ENCODE peak calls at places on chromosome 18, in nine cellular contexts. E, D, J, U, S, F, A, C and W are unnamed samples.

GRCh38 chr18:35982404-35983114 is 10.1 kb downstream of the RMP24 start:
- DNase-seq in C (no peak), J (no peak), E (no peak), A (no peak), S (no peak), F (no peak), U (no peak), D (peak), W (no peak)

GRCh38 chr18:60377778-60378469 is 5.3 kb upstream of the MC4R start:
- DNase-seq in A (no peak), F (no peak), U (no peak), C (no peak), E (no peak), J (no peak), D (no peak), S (no peak), W (no peak)

GRCh38 chr18:35019929-35020328 is 21.3 kb upstream of the MAPRE2 start:
- DNase-seq in A (no peak), E (no peak), D (no peak), S (no peak), U (no peak), F (no peak), J (no peak), C (no peak), W (no peak)

GRCh38 chr18:59881728-59882685 is 17.8 kb upstream of the PMAIP1 start:
- DNase-seq in J (no peak), S (no peak), F (no peak), U (no peak), E (no peak), A (no peak), C (no peak), D (no peak), W (no peak)

GRCh38 chr18:40415224-40415791 is 1539.7 kb upstream of the PIK3C3 start:
- DNase-seq in F (no peak), A (no peak), U (no peak), D (no peak), C (no peak), J (no peak), S (no peak), E (no peak), W (no peak)

GRCh38 chr18:47912794-47913594 is 17.5 kb downstream of the SMAD2 start:
- DNase-seq in D (no peak), C (no peak), E (no peak), A (no peak), J (no peak), F (no peak), S (no peak), U (no peak), W (no peak)

GRCh38 chr18:7393080-7393479 is 162.2 kb downstream of the LRRC30 start:
- DNase-seq in J (no peak), S (no peak), F (no peak), E (no peak), D (no peak), U (no peak), A (no peak), C (no peak), W (no peak)

GRCh38 chr18:45255142-45255890 is 360.0 kb upstream of the SLC14A2 start:
- DNase-seq in E (no peak), S (no peak), F (no peak), C (no peak), U (no peak), J (no peak), D (peak), A (no peak), W (no peak)

GRCh38 chr18:36629836-36630235 is 199.0 kb downstream of the TPGS2 start:
- DNase-seq in J (no peak), C (no peak), E (no peak), A (no peak), U (no peak), D (no peak), F (no peak), S (no peak), W (no peak)

GRCh38 chr18:23228102-23229051 is 93.1 kb downstream of the CABLES1 start:
- DNase-seq in F (no peak), A (peak), D (no peak), E (no peak), J (no peak), S (no peak), C (no peak), U (no peak), W (no peak)

GRCh38 chr18:44826418-44827259 is 146.0 kb downstream of the SETBP1 start:
- DNase-seq in U (no peak), F (peak), A (peak), J (no peak), S (no peak), C (peak), D (peak), E (no peak), W (peak)

GRCh38 chr18:33201509-33201926 is 239.0 kb downstream of the CCDC178 start:
- DNase-seq in C (no peak), J (no peak), F (no peak), U (no peak), S (no peak), D (no peak), E (no peak), A (no peak), W (peak)

GRCh38 chr18:944440-944839 is 39.8 kb downstream of the ADCYAP1 start:
- DNase-seq in E (no peak), U (no peak), J (no peak), A (no peak), F (peak), C (no peak), S (no peak), D (no peak), W (no peak)

GRCh38 chr18:55473078-55473477 is 114.9 kb downstream of the TCF4 start:
- DNase-seq in C (no peak), E (no peak), A (no peak), J (no peak), F (no peak), U (no peak), D (no peak), S (no peak), W (no peak)

GRCh38 chr18:76721207-76721996 is 101.0 kb upstream of the ZNF236 start:
- DNase-seq in C (peak), U (no peak), J (no peak), A (no peak), E (no peak), F (no peak), D (no peak), S (peak), W (no peak)

GRCh38 chr18:35331367-35332087 is 12.7 kb downstream of the ZNF24 start:
- DNase-seq in E (no peak), D (no peak), A (no peak), S (no peak), F (no peak), C (no peak), J (no peak), U (no peak), W (no peak)

GRCh38 chr18:8969639-8970378 is 132.7 kb upstream of the NDUFV2 start:
- DNase-seq in A (no peak), D (no peak), U (no peak), J (no peak), F (no peak), C (no peak), S (no peak), E (no peak), W (no peak)

GRCh38 chr18:489244-490023 is 11.1 kb downstream of the COLEC12 start:
- DNase-seq in A (no peak), C (no peak), J (no peak), D (peak), U (no peak), S (no peak), F (no peak), E (no peak), W (no peak)

GRCh38 chr18:7300971-7301553 is 70.2 kb downstream of the LRRC30 start:
- DNase-seq in U (no peak), E (no peak), D (no peak), C (no peak), J (no peak), F (no peak), S (no peak), A (no peak), W (no peak)

GRCh38 chr18:37668971-37669747 is 103.6 kb upstream of the CELF4 start:
- DNase-seq in J (no peak), F (peak), S (no peak), C (no peak), U (no peak), E (no peak), A (no peak), D (no peak), W (peak)

GRCh38 chr18:36424741-36425142 is 127.2 kb downstream of the FHOD3 start:
- DNase-seq in J (no peak), A (no peak), C (no peak), U (no peak), S (no peak), D (no peak), F (no peak), E (no peak), W (no peak)

GRCh38 chr18:46250084-46250811 is 146.1 kb downstream of the HAUS1 start:
- DNase-seq in F (peak), E (no peak), D (peak), U (no peak), S (peak), C (no peak), A (no peak), J (no peak), W (no peak)

GRCh38 chr18:59063300-59063895 is 76.3 kb upstream of the SEC11C start:
- DNase-seq in C (no peak), E (no peak), F (no peak), S (no peak), U (no peak), D (no peak), J (no peak), A (no peak), W (no peak)

GRCh38 chr18:70139138-70139537 is 66.3 kb downstream of the RTTN start:
- DNase-seq in F (no peak), E (no peak), U (no peak), D (no peak), A (no peak), J (no peak), C (no peak), S (no peak), W (no peak)

GRCh38 chr18:26405190-26405781 is 143.1 kb downstream of the KCTD1 start:
- DNase-seq in D (no peak), C (no peak), S (no peak), A (no peak), F (peak), E (no peak), U (peak), J (peak), W (peak)

GRCh38 chr18:80196528-80197320 is 50.6 kb downstream of the PARD6G start:
- DNase-seq in A (no peak), D (no peak), C (no peak), U (no peak), E (no peak), S (no peak), F (no peak), J (no peak), W (no peak)

GRCh38 chr18:48934708-48935432 is 15.9 kb downstream of the SMAD7 start:
- DNase-seq in F (peak), U (no peak), A (peak), S (no peak), C (peak), J (peak), D (no peak), E (peak), W (no peak)

GRCh38 chr18:50839996-50840395 is 20.2 kb upstream of the MRO start:
- DNase-seq in F (no peak), U (no peak), J (no peak), D (no peak), S (no peak), C (no peak), A (no peak), E (no peak), W (no peak)

GRCh38 chr18:21851327-21851961 is 110.9 kb downstream of the MIB1 start:
- DNase-seq in A (no peak), J (no peak), C (no peak), D (no peak), U (no peak), E (no peak), F (no peak), S (no peak), W (no peak)

GRCh38 chr18:8536226-8536625 is 73.0 kb upstream of the RAB12 start:
- DNase-seq in E (no peak), J (no peak), A (no peak), F (no peak), C (no peak), U (no peak), D (no peak), S (no peak), W (no peak)

GRCh38 chr18:58407263-58407648 is 221.6 kb downstream of the ALPK2 start:
- DNase-seq in C (peak), A (no peak), E (no peak), S (no peak), D (no peak), F (no peak), J (no peak), U (no peak), W (no peak)

GRCh38 chr18:69109686-69110085 is 291.0 kb upstream of the DOK6 start:
- DNase-seq in C (no peak), E (no peak), S (no peak), J (no peak), A (no peak), F (no peak), D (no peak), U (no peak), W (no peak)

GRCh38 chr18:9275890-9276289 is 58.7 kb upstream of the TWSG1 start:
- DNase-seq in F (no peak), J (no peak), U (no peak), C (no peak), S (no peak), E (no peak), D (no peak), A (no peak), W (no peak)

GRCh38 chr18:39415471-39415870 is 1849.9 kb upstream of the CELF4 start:
- DNase-seq in A (no peak), J (no peak), U (no peak), E (no peak), S (no peak), F (no peak), D (no peak), C (no peak), W (no peak)

GRCh38 chr18:8424917-8425725 is 184.1 kb upstream of the RAB12 start:
- DNase-seq in U (no peak), C (no peak), F (no peak), A (no peak), E (no peak), J (no peak), S (no peak), D (no peak), W (no peak)

GRCh38 chr18:37551846-37552245 is 13.8 kb downstream of the CELF4 start:
- DNase-seq in A (no peak), U (peak), D (no peak), C (no peak), F (no peak), S (no peak), J (no peak), E (no peak), W (no peak)

GRCh38 chr18:24274822-24275221 is 122.8 kb downstream of the OSBPL1A start:
- DNase-seq in C (no peak), D (no peak), J (no peak), A (no peak), S (no peak), E (no peak), U (no peak), F (peak), W (no peak)

GRCh38 chr18:9594782-9595181 is 19.6 kb downstream of the PPP4R1 start:
- DNase-seq in A (no peak), U (no peak), J (no peak), S (no peak), F (no peak), C (no peak), D (no peak), E (no peak), W (no peak)

GRCh38 chr18:26332991-26333390 is 106.7 kb downstream of the TAF4B start:
- DNase-seq in E (no peak), A (no peak), C (no peak), D (no peak), U (no peak), J (no peak), S (no peak), F (no peak), W (no peak)